ENCODE peak calls at places on chromosomes 16 and 17, in four cellular contexts. One of them, this sample, is unnamed.

GRCh38 chr17:77542551-77543490 is 402.1 kb downstream of the SEC14L1 start:
- DNase-seq in H1: peak
- DNase-seq in mesendoderm: peak
- DNase-seq in H9: peak
- DNase-seq in this sample: peak

GRCh38 chr17:41695134-41695661 is 6.5 kb downstream of the EIF1 start:
- DNase-seq in H1: no peak
- DNase-seq in H9: no peak
- DNase-seq in mesendoderm: no peak
- DNase-seq in this sample: peak

GRCh38 chr17:58120195-58120822 is 27.9 kb upstream of the OR4D1 start:
- DNase-seq in mesendoderm: peak
- DNase-seq in H1: no peak
- DNase-seq in H9: peak
- DNase-seq in this sample: peak

GRCh38 chr17:82531431-82531881 is 11.9 kb downstream of the FOXK2 start:
- DNase-seq in H9: no peak
- DNase-seq in H1: no peak
- DNase-seq in mesendoderm: no peak
- DNase-seq in this sample: peak

GRCh38 chr17:2173005-2173404 is 118.1 kb downstream of the HIC1 start:
- DNase-seq in mesendoderm: no peak
- DNase-seq in H9: no peak
- DNase-seq in H1: no peak
- DNase-seq in this sample: peak

GRCh38 chr17:34579979-34580684 is 750 bp downstream of the TMEM132E start:
- DNase-seq in mesendoderm: peak
- DNase-seq in H9: peak
- DNase-seq in H1: no peak
- DNase-seq in this sample: no peak

GRCh38 chr17:69314246-69315030 is 12.5 kb downstream of the ABCA5 start:
- DNase-seq in H9: no peak
- DNase-seq in mesendoderm: no peak
- DNase-seq in H1: no peak
- DNase-seq in this sample: no peak

GRCh38 chr16:4714996-4715395 is 19.1 kb downstream of the ANKS3 start:
- DNase-seq in H9: no peak
- DNase-seq in mesendoderm: no peak
- DNase-seq in H1: no peak
- DNase-seq in this sample: no peak

GRCh38 chr16:84913315-84913714 is 93.5 kb downstream of the CRISPLD2 start:
- DNase-seq in H9: no peak
- DNase-seq in mesendoderm: no peak
- DNase-seq in H1: no peak
- DNase-seq in this sample: no peak

GRCh38 chr17:82440991-82441627 is 9.4 kb downstream of the CYBC1 start:
- DNase-seq in H1: no peak
- DNase-seq in mesendoderm: no peak
- DNase-seq in H9: no peak
- DNase-seq in this sample: no peak

GRCh38 chr16:17289050-17289449 is 181.7 kb downstream of the XYLT1 start:
- DNase-seq in H9: no peak
- DNase-seq in H1: no peak
- DNase-seq in mesendoderm: no peak
- DNase-seq in this sample: no peak

GRCh38 chr17:18219016-18219415 is 6.4 kb upstream of the LLGL1 start:
- DNase-seq in mesendoderm: no peak
- DNase-seq in H1: no peak
- DNase-seq in H9: no peak
- DNase-seq in this sample: peak

GRCh38 chr17:77475012-77475976 is 334.5 kb downstream of the SEC14L1 start:
- DNase-seq in mesendoderm: no peak
- DNase-seq in H9: no peak
- DNase-seq in H1: no peak
- DNase-seq in this sample: peak

GRCh38 chr17:29625037-29625750 is 2.5 kb upstream of the CORO6 start:
- DNase-seq in mesendoderm: peak
- DNase-seq in H9: peak
- DNase-seq in H1: no peak
- DNase-seq in this sample: peak

GRCh38 chr17:67439269-67439668 is 62.2 kb downstream of the PITPNC1 start:
- DNase-seq in mesendoderm: no peak
- DNase-seq in H1: no peak
- DNase-seq in H9: no peak
- DNase-seq in this sample: no peak

GRCh38 chr17:364308-364707 is 11.7 kb upstream of the RPH3AL start:
- DNase-seq in mesendoderm: no peak
- DNase-seq in H9: no peak
- DNase-seq in H1: no peak
- DNase-seq in this sample: no peak

GRCh38 chr17:1000597-1001490 is 3.9 kb downstream of the TIMM22 start:
- DNase-seq in H9: no peak
- DNase-seq in H1: no peak
- DNase-seq in mesendoderm: peak
- DNase-seq in this sample: peak

GRCh38 chr16:11052080-11052808 is 107.9 kb downstream of the CLEC16A start:
- DNase-seq in H9: no peak
- DNase-seq in H1: no peak
- DNase-seq in mesendoderm: peak
- DNase-seq in this sample: no peak

GRCh38 chr17:78868391-78868790 is 27.8 kb upstream of the USP36 start:
- DNase-seq in H1: no peak
- DNase-seq in H9: no peak
- DNase-seq in mesendoderm: no peak
- DNase-seq in this sample: peak

GRCh38 chr16:77408607-77409006 is 26.2 kb downstream of the ADAMTS18 start:
- DNase-seq in H9: no peak
- DNase-seq in H1: no peak
- DNase-seq in mesendoderm: no peak
- DNase-seq in this sample: no peak

GRCh38 chr17:38879878-38880727 is 10.2 kb downstream of the LASP1 start:
- DNase-seq in mesendoderm: peak
- DNase-seq in H1: peak
- DNase-seq in H9: peak
- DNase-seq in this sample: peak
- H3K4me2 ChIP-seq in mesendoderm: peak
- H3K4me2 ChIP-seq in H1: peak
- H3K4me2 ChIP-seq in H9: peak
- H3K4me2 ChIP-seq in this sample: peak

DNA sequence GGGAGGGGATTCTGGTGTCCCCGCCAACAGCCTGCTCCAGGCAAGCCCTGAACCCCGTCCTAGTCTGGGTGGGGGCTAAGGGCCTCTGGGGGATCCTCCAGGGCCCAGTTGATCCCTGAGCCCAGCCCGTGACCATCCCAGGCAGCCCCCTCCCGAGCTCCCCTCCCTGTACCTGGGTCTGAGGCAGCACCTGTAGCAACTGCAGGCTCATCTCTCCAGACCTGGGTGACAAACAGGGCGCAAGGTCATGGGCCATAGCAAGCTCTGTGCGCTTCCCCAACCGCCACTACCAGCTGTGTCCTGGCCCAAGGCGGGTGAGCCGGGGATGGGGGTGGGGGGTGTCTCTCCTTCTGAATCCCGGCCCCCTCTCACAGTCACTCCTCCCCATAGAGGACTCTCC is 10.6 kb downstream of the CNGB1 start:
- DNase-seq in mesendoderm: no peak
- DNase-seq in H1: no peak
- DNase-seq in H9: no peak
- DNase-seq in this sample: no peak
- H4K5ac ChIP-seq in mesendoderm: no peak
- H4K5ac ChIP-seq in H1: no peak
- H4K5ac ChIP-seq in H9: no peak
- H4K5ac ChIP-seq in this sample: no peak

DNA sequence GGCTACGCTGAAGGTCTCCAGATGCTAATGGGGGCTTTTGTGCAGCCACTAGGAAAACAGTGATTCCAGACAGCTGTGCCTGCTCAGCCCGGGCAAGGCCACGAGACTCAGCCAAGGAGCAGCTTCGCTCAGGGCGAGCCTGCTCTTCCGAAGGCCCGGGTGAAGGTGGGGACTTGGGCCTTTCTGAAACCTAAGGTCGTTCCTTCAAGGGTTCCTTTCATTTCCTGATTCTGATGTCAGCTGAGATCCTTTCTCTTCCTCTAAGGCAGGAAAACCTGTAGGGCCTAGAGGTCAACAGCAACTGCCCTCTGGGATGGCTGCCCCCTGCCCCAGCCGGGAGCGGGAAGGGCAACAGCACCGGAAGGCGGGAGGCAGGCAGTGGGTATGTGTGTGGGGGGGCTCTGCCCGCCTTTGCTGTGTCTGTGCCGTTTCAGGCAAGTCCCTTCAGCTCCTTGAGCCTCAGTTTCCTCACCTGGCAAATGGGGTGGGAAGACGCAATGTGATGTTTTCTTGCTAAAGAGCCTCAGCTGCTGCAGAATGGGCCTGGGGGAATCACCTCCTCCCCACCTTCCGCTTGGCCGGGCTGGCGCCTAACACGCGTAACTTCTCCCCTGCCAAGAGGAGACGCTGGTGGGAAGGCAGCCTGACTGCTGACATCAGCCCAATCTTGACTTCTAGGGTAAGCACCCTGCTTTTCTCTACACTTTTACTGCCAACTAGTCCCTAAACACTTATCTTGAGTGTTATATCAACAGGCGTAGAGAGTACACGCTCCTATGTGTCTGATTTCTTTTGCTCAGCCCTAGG is 32.8 kb downstream of the IRF8 start:
- DNase-seq in mesendoderm: no peak
- DNase-seq in H9: no peak
- DNase-seq in H1: no peak
- DNase-seq in this sample: no peak
- H3K4me2 ChIP-seq in mesendoderm: no peak
- H3K4me2 ChIP-seq in H9: no peak
- H3K4me2 ChIP-seq in H1: no peak
- H3K4me2 ChIP-seq in this sample: no peak

DNA sequence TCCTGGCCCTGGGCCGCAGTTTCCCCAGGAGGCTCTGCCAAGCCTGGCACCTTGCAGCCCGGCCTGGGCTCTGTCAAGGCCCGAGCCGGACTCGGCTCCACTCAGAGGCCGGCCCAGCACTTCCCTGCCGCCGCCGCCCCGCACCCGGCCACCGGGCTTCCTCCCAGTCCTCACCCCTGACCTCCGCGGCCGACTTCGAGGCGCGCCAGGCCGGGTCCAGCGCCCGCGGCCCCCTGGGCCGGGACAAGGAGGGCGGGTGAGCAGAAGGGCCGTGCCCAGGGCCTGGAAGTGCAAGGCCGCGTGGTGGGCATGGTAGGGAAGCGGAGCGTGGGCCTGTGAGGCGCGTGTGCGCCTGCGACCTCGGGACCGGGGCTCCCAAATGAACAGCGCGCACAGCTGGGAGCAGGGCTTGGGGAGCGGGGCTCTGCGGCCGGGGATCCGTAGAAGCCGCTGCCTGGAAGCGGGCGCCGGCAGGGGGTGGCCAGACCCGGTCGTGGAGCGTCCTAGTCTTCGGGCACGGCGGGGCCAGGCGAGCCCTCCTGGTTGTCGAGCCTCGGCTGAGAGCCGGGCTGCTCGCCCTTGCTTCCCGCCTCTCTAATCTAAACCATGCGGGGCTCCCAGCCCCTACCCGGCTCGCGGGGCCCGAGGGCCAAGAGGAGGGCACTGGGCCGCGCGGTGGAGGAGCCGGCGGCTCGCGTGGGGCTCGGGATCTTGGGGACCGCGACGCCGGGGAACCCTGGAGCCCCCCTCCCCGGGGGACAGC is 503 bp upstream of the TBX4 start:
- DNase-seq in H9: peak
- DNase-seq in mesendoderm: no peak
- DNase-seq in H1: no peak
- DNase-seq in this sample: no peak
- H4K5ac ChIP-seq in H9: no peak
- H4K5ac ChIP-seq in mesendoderm: no peak
- H4K5ac ChIP-seq in H1: no peak
- H4K5ac ChIP-seq in this sample: no peak

GRCh38 chr17:36546418-36547093 is 1.8 kb downstream of the GGNBP2 start:
- DNase-seq in H1: no peak
- DNase-seq in mesendoderm: no peak
- DNase-seq in H9: no peak
- DNase-seq in this sample: no peak
- H3K4me2 ChIP-seq in H1: peak
- H3K4me2 ChIP-seq in mesendoderm: peak
- H3K4me2 ChIP-seq in H9: peak
- H3K4me2 ChIP-seq in this sample: peak

GRCh38 chr17:65404761-65405160 is 156.7 kb downstream of the AXIN2 start:
- DNase-seq in mesendoderm: no peak
- DNase-seq in H1: no peak
- DNase-seq in H9: no peak
- DNase-seq in this sample: no peak

GRCh38 chr17:65407017-65407416 is 154.4 kb downstream of the AXIN2 start:
- DNase-seq in H9: no peak
- DNase-seq in mesendoderm: no peak
- DNase-seq in H1: no peak
- DNase-seq in this sample: no peak

GRCh38 chr17:65403616-65404015 is 157.8 kb downstream of the AXIN2 start:
- DNase-seq in H9: no peak
- DNase-seq in mesendoderm: no peak
- DNase-seq in H1: no peak
- DNase-seq in this sample: no peak

GRCh38 chr17:65406552-65406951 is 154.9 kb downstream of the AXIN2 start:
- DNase-seq in mesendoderm: no peak
- DNase-seq in H1: no peak
- DNase-seq in H9: no peak
- DNase-seq in this sample: no peak

GRCh38 chr17:65405563-65405962 is 155.9 kb downstream of the AXIN2 start:
- DNase-seq in H1: no peak
- DNase-seq in mesendoderm: no peak
- DNase-seq in H9: no peak
- DNase-seq in this sample: no peak
- H4K5ac ChIP-seq in H1: no peak
- H4K5ac ChIP-seq in mesendoderm: no peak
- H4K5ac ChIP-seq in H9: no peak
- H4K5ac ChIP-seq in this sample: no peak

GRCh38 chr16:81582655-81583441 is 138.2 kb downstream of the CMIP start:
- DNase-seq in mesendoderm: peak
- DNase-seq in H1: no peak
- DNase-seq in H9: no peak
- DNase-seq in this sample: no peak

GRCh38 chr16:81581107-81581506 is 136.5 kb downstream of the CMIP start:
- DNase-seq in H9: no peak
- DNase-seq in mesendoderm: no peak
- DNase-seq in H1: no peak
- DNase-seq in this sample: no peak

GRCh38 chr16:81585785-81586184 is 141.2 kb downstream of the CMIP start:
- DNase-seq in mesendoderm: peak
- DNase-seq in H1: peak
- DNase-seq in H9: peak
- DNase-seq in this sample: no peak

GRCh38 chr16:81586421-81586820 is 141.8 kb downstream of the CMIP start:
- DNase-seq in H9: no peak
- DNase-seq in H1: no peak
- DNase-seq in mesendoderm: peak
- DNase-seq in this sample: peak

GRCh38 chr16:81583893-81584705 is 139.5 kb downstream of the CMIP start:
- DNase-seq in H9: no peak
- DNase-seq in H1: no peak
- DNase-seq in mesendoderm: no peak
- DNase-seq in this sample: peak
- H3K4me2 ChIP-seq in H9: no peak
- H3K4me2 ChIP-seq in H1: no peak
- H3K4me2 ChIP-seq in mesendoderm: no peak
- H3K4me2 ChIP-seq in this sample: peak